ENCODE peak calls at places on chromosome 15, in nine cellular contexts. C is GM13976; O is EH; D is H4; U is WTC11; N is activated CD8-positive, alpha-beta memory T cell treated with anti-CD3 and anti-CD28 coated beads for 48 hours; W is caudate nucleus; K is AG10803; E is RWPE2. F is an unnamed sample.

GRCh38 chr15:52124270-52124878 is 11.8 kb upstream of the BCL2L10 start:
- DNase-seq in D (no peak), E (no peak), N (no peak), C (no peak), W (no peak), K (peak), O (peak), U (no peak), F (no peak)

GRCh38 chr15:64845183-64845611 is 3.5 kb downstream of the PLEKHO2 start:
- DNase-seq in N (no peak), C (no peak), E (no peak), O (peak), W (no peak), K (no peak), U (no peak), D (no peak), F (no peak)

GRCh38 chr15:98292442-98293240 is 332.1 kb downstream of the ARRDC4 start:
- DNase-seq in D (peak), U (peak), N (peak), E (no peak), K (peak), C (peak), O (peak), W (no peak), F (peak)

GRCh38 chr15:43133429-43134156 is at the start of gene TMEM62:
- DNase-seq in K (peak), U (peak), N (peak), E (peak), W (peak), C (peak), D (peak), O (peak), F (peak)

GRCh38 chr15:33086500-33087141 is 107.9 kb downstream of the FMN1 start:
- DNase-seq in K (peak), U (no peak), W (no peak), N (no peak), C (peak), E (no peak), O (peak), D (peak), F (no peak)

GRCh38 chr15:98888839-98889479 is 118.6 kb downstream of the PGPEP1L start:
- DNase-seq in D (peak), C (no peak), N (no peak), E (no peak), K (peak), W (no peak), U (no peak), O (peak), F (peak)

GRCh38 chr15:96345560-96346389 is 15.3 kb downstream of the NR2F2 start:
- DNase-seq in N (no peak), W (no peak), O (peak), C (peak), U (peak), K (peak), D (peak), E (no peak), F (peak)

GRCh38 chr15:70853270-70853854 is 595 bp downstream of the LARP6 start:
- DNase-seq in N (no peak), D (peak), K (peak), U (peak), E (no peak), O (peak), W (no peak), C (no peak), F (peak)

GRCh38 chr15:72319360-72319984 is 485 bp downstream of the CELF6 start:
- DNase-seq in U (peak), O (peak), C (peak), W (no peak), D (peak), N (no peak), E (peak), K (peak), F (peak)

GRCh38 chr15:91186892-91187644 is 87.0 kb downstream of the SV2B start:
- DNase-seq in N (no peak), D (no peak), W (no peak), E (no peak), U (no peak), O (peak), C (peak), K (peak), F (no peak)

GRCh38 chr15:81098884-81099601 is 35.0 kb upstream of the CFAP161 start:
- DNase-seq in C (no peak), N (no peak), W (no peak), K (peak), U (no peak), E (no peak), D (no peak), O (peak), F (peak)

GRCh38 chr15:55587321-55588069 is 650 bp downstream of the PYGO1 start:
- DNase-seq in C (peak), N (peak), E (no peak), O (peak), W (no peak), D (peak), U (peak), K (peak), F (peak)

GRCh38 chr15:50773389-50773788 is 7.9 kb upstream of the SPPL2A start:
- DNase-seq in U (no peak), C (no peak), D (no peak), K (no peak), N (no peak), E (no peak), O (peak), W (no peak), F (no peak)

GRCh38 chr15:25899870-25900269 is 36.7 kb upstream of the ATP10A start:
- DNase-seq in D (no peak), W (no peak), U (no peak), K (no peak), C (no peak), N (no peak), O (peak), E (no peak), F (no peak)

GRCh38 chr15:42672444-42672843 is 64.5 kb downstream of the CDAN1 start:
- DNase-seq in N (no peak), K (no peak), W (no peak), U (no peak), D (no peak), O (no peak), C (no peak), E (no peak), F (no peak)

GRCh38 chr15:76996526-76997401 is 1.8 kb downstream of the PSTPIP1 start:
- DNase-seq in O (peak), N (no peak), D (no peak), K (peak), W (no peak), C (no peak), U (no peak), E (peak), F (peak)

GRCh38 chr15:59746777-59747176 is 57.7 kb upstream of the BNIP2 start:
- DNase-seq in D (no peak), C (no peak), K (no peak), O (no peak), E (no peak), W (no peak), U (no peak), N (no peak), F (no peak)

GRCh38 chr15:28917791-28918140 is 32.0 kb downstream of the APBA2 start:
- DNase-seq in D (no peak), W (no peak), U (no peak), K (no peak), N (no peak), C (no peak), E (peak), O (no peak), F (no peak)

GRCh38 chr15:40763801-40764765 is at the start of gene GCHFR:
- DNase-seq in O (peak), N (peak), U (peak), E (peak), W (no peak), K (peak), D (peak), C (peak), F (peak)

GRCh38 chr15:84588053-84588874 is 12.5 kb upstream of the ZSCAN2 start:
- DNase-seq in N (peak), C (peak), O (peak), E (peak), D (peak), W (peak), K (peak), U (peak), F (peak)

GRCh38 chr15:44058126-44058525 is 136.9 kb downstream of the FRMD5 start:
- DNase-seq in O (no peak), W (no peak), D (peak), K (no peak), E (no peak), C (no peak), N (no peak), U (no peak), F (no peak)

GRCh38 chr15:38073278-38073930 is 139.0 kb downstream of the TMCO5A start:
- DNase-seq in D (no peak), K (no peak), N (no peak), C (no peak), U (no peak), E (no peak), O (peak), W (no peak), F (peak)

GRCh38 chr15:63913786-63914185 is 80.0 kb upstream of the HERC1 start:
- DNase-seq in C (no peak), D (no peak), W (no peak), N (no peak), O (peak), E (no peak), K (no peak), U (no peak), F (no peak)

GRCh38 chr15:75712668-75713337 is at the start of gene CSPG4:
- DNase-seq in D (no peak), N (no peak), E (no peak), C (peak), K (peak), W (no peak), U (peak), O (peak), F (peak)

F was measured in MG63.